ENCODE peak calls at places on chromosomes 2 and 18, in six cellular contexts. One of them, this sample, is unnamed.

GRCh38 chr2:42834161-42834560 is 41.8 kb upstream of the HAAO start:
- DNase-seq in stomach: no peak
- DNase-seq in PC-3: no peak
- DNase-seq in small intestine: no peak
- DNase-seq in tibial artery: no peak
- DNase-seq in sigmoid colon: no peak
- DNase-seq in this sample: no peak

GRCh38 chr2:178190938-178191910 is 3.1 kb upstream of the OSBPL6 start:
- DNase-seq in stomach: no peak
- DNase-seq in PC-3: peak
- DNase-seq in small intestine: no peak
- DNase-seq in tibial artery: no peak
- DNase-seq in sigmoid colon: no peak
- DNase-seq in this sample: peak

GRCh38 chr18:11873670-11874340 is 22.6 kb downstream of the CHMP1B start:
- DNase-seq in stomach: no peak
- DNase-seq in PC-3: no peak
- DNase-seq in small intestine: no peak
- DNase-seq in tibial artery: no peak
- DNase-seq in sigmoid colon: no peak
- DNase-seq in this sample: no peak

GRCh38 chr2:193837368-193837767 is 1642.6 kb upstream of the TMEFF2 start:
- DNase-seq in stomach: no peak
- DNase-seq in PC-3: peak
- DNase-seq in small intestine: no peak
- DNase-seq in tibial artery: no peak
- DNase-seq in sigmoid colon: no peak
- DNase-seq in this sample: no peak

GRCh38 chr2:231530099-231531085 is at the start of gene NMUR1:
- DNase-seq in stomach: peak
- DNase-seq in PC-3: peak
- DNase-seq in small intestine: peak
- DNase-seq in tibial artery: peak
- DNase-seq in sigmoid colon: peak
- DNase-seq in this sample: peak

GRCh38 chr2:20504174-20504573 is 57.3 kb downstream of the RHOB start:
- DNase-seq in stomach: no peak
- DNase-seq in PC-3: no peak
- DNase-seq in small intestine: no peak
- DNase-seq in tibial artery: no peak
- DNase-seq in sigmoid colon: no peak
- DNase-seq in this sample: no peak

GRCh38 chr2:11778923-11779757 is 32.7 kb downstream of the LPIN1 start:
- DNase-seq in stomach: peak
- DNase-seq in PC-3: peak
- DNase-seq in small intestine: peak
- DNase-seq in tibial artery: peak
- DNase-seq in sigmoid colon: peak
- DNase-seq in this sample: peak

GRCh38 chr18:48983793-48984437 is 33.1 kb upstream of the SMAD7 start:
- DNase-seq in stomach: peak
- DNase-seq in PC-3: no peak
- DNase-seq in small intestine: peak
- DNase-seq in tibial artery: no peak
- DNase-seq in sigmoid colon: no peak
- DNase-seq in this sample: peak

GRCh38 chr2:240949791-240950705 is 43.9 kb downstream of the CROCC2 start:
- DNase-seq in stomach: peak
- DNase-seq in PC-3: no peak
- DNase-seq in small intestine: no peak
- DNase-seq in tibial artery: peak
- DNase-seq in sigmoid colon: peak
- DNase-seq in this sample: no peak

GRCh38 chr18:36693931-36694661 is 134.7 kb downstream of the TPGS2 start:
- DNase-seq in stomach: no peak
- DNase-seq in PC-3: peak
- DNase-seq in small intestine: peak
- DNase-seq in tibial artery: no peak
- DNase-seq in sigmoid colon: no peak
- DNase-seq in this sample: no peak

GRCh38 chr2:62578837-62579640 is 73.0 kb upstream of the TMEM17 start:
- DNase-seq in stomach: no peak
- DNase-seq in PC-3: peak
- DNase-seq in small intestine: no peak
- DNase-seq in tibial artery: no peak
- DNase-seq in sigmoid colon: no peak
- DNase-seq in this sample: no peak

GRCh38 chr2:102155703-102156515 is 13.4 kb downstream of the IL1R1 start:
- DNase-seq in stomach: peak
- DNase-seq in PC-3: no peak
- DNase-seq in small intestine: no peak
- DNase-seq in tibial artery: peak
- DNase-seq in sigmoid colon: peak
- DNase-seq in this sample: no peak

GRCh38 chr18:79479114-79479760 is 83.5 kb downstream of the NFATC1 start:
- DNase-seq in stomach: no peak
- DNase-seq in PC-3: no peak
- DNase-seq in small intestine: no peak
- DNase-seq in tibial artery: no peak
- DNase-seq in sigmoid colon: peak
- DNase-seq in this sample: peak

GRCh38 chr2:160741815-160742214 is 248.2 kb upstream of the RBMS1 start:
- DNase-seq in stomach: no peak
- DNase-seq in PC-3: no peak
- DNase-seq in small intestine: no peak
- DNase-seq in tibial artery: no peak
- DNase-seq in sigmoid colon: no peak
- DNase-seq in this sample: no peak

GRCh38 chr2:191864623-191865521 is 18.0 kb upstream of the CAVIN2 start:
- DNase-seq in stomach: no peak
- DNase-seq in PC-3: peak
- DNase-seq in small intestine: no peak
- DNase-seq in tibial artery: no peak
- DNase-seq in sigmoid colon: no peak
- DNase-seq in this sample: no peak

GRCh38 chr2:239876948-239877289 is 148.2 kb downstream of the NDUFA10 start:
- DNase-seq in stomach: peak
- DNase-seq in PC-3: no peak
- DNase-seq in small intestine: no peak
- DNase-seq in tibial artery: no peak
- DNase-seq in sigmoid colon: no peak
- DNase-seq in this sample: no peak

GRCh38 chr18:46226461-46226860 is 122.3 kb downstream of the HAUS1 start:
- DNase-seq in stomach: no peak
- DNase-seq in PC-3: no peak
- DNase-seq in small intestine: no peak
- DNase-seq in tibial artery: no peak
- DNase-seq in sigmoid colon: no peak
- DNase-seq in this sample: no peak

GRCh38 chr2:96142217-96143113 is 2.8 kb downstream of the DUSP2 start:
- DNase-seq in stomach: no peak
- DNase-seq in PC-3: no peak
- DNase-seq in small intestine: no peak
- DNase-seq in tibial artery: no peak
- DNase-seq in sigmoid colon: peak
- DNase-seq in this sample: no peak

GRCh38 chr18:9649164-9649540 is 34.8 kb upstream of the PPP4R1 start:
- DNase-seq in stomach: no peak
- DNase-seq in PC-3: no peak
- DNase-seq in small intestine: no peak
- DNase-seq in tibial artery: no peak
- DNase-seq in sigmoid colon: no peak
- DNase-seq in this sample: no peak

GRCh38 chr18:24913507-24914147 is 438.3 kb downstream of the ZNF521 start:
- DNase-seq in stomach: no peak
- DNase-seq in PC-3: no peak
- DNase-seq in small intestine: no peak
- DNase-seq in tibial artery: no peak
- DNase-seq in sigmoid colon: no peak
- DNase-seq in this sample: peak

GRCh38 chr2:190947711-190948251 is 66.2 kb downstream of the STAT1 start:
- DNase-seq in stomach: no peak
- DNase-seq in PC-3: peak
- DNase-seq in small intestine: peak
- DNase-seq in tibial artery: no peak
- DNase-seq in sigmoid colon: no peak
- DNase-seq in this sample: no peak

GRCh38 chr18:56284319-56284718 is 354.1 kb downstream of the TXNL1 start:
- DNase-seq in stomach: no peak
- DNase-seq in PC-3: peak
- DNase-seq in small intestine: no peak
- DNase-seq in tibial artery: no peak
- DNase-seq in sigmoid colon: no peak
- DNase-seq in this sample: no peak

GRCh38 chr18:12895016-12895415 is 11.0 kb upstream of the PTPN2 start:
- DNase-seq in stomach: no peak
- DNase-seq in PC-3: no peak
- DNase-seq in small intestine: no peak
- DNase-seq in tibial artery: no peak
- DNase-seq in sigmoid colon: no peak
- DNase-seq in this sample: no peak

DNA sequence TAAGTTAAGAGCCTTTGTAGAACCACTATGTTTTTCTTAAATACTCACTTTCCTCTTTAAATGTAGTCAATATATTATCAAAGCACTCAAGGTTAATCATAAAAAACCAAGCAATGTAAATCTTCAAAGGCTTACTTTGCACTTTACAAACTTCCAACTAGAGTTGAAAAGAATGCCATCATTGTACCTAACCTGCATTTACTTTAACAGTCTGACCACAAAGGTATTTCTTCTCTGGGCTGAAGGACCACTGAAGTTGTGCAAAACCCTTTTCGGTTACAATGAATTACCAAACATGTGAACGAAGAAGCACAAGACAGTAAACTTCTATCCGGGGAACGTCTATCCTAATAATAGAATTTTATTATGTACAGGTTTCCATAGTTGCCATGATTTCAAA is 3.0 kb downstream of the HNRNPLL start:
- DNase-seq in stomach: no peak
- DNase-seq in PC-3: peak
- DNase-seq in small intestine: no peak
- DNase-seq in tibial artery: no peak
- DNase-seq in sigmoid colon: no peak
- DNase-seq in this sample: no peak
- H3K27ac ChIP-seq in stomach: no peak
- H3K27ac ChIP-seq in PC-3: peak
- H3K27ac ChIP-seq in small intestine: no peak
- H3K27ac ChIP-seq in tibial artery: peak
- H3K27ac ChIP-seq in sigmoid colon: peak
- H3K27ac ChIP-seq in this sample: no peak

DNA sequence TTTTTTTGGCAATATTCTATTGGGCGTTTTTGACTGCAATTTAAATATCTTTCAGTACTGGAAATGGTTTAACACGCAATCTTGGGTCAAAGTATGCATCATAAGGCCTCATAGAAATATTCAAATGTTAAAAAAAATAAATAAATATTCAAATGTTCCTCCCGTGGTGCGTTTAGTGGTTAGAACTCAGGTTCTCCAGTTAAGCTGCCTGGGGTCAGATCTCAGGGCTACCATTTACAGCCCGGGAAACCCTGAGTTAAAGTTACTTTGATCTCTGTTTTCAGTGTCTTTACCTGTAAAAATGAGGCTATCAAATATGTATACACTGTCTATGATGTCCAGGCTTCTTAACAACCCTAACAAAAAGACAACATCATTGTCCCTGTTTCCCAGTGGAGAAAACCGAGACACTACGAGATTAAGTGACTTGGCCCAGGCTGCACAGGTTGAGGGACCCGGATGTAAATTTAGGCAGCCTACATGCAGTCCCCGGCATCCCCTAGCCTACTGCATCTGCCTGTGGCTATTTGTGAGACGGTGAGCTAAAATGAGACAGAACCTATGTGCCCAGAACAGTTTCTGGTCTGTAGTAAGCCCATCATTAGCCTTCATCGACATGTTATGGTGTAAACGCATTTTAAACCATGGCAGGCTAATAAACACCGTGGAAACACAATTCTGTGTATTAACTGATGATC is 1.7 kb downstream of the FHL2 start:
- DNase-seq in stomach: no peak
- DNase-seq in PC-3: peak
- DNase-seq in small intestine: no peak
- DNase-seq in tibial artery: no peak
- DNase-seq in sigmoid colon: no peak
- DNase-seq in this sample: no peak
- H3K4me3 ChIP-seq in stomach: peak
- H3K4me3 ChIP-seq in PC-3: peak
- H3K4me3 ChIP-seq in small intestine: peak
- H3K4me3 ChIP-seq in tibial artery: peak
- H3K4me3 ChIP-seq in sigmoid colon: peak
- H3K4me3 ChIP-seq in this sample: peak

DNA sequence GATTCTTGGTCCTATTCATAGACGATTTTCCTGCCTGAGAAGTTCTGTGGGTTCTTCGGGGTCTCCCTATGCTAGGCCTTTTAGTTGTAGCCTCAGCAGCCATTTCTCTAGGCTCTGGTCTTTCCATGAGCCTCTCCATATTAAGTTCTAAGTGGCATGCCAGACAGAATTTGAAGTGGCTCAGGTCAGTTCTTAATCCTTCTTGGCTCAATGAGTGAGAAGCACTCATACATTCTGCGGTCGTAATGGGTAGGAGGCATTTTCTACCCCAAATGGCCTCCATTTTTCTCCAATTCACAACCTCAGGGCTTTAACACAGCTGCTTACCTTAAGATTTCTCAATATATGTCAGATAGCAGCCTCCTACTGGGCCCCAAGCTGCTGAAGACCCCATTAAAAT is 405.3 kb upstream of the GALNT5 start:
- DNase-seq in stomach: no peak
- DNase-seq in PC-3: no peak
- DNase-seq in small intestine: no peak
- DNase-seq in tibial artery: no peak
- DNase-seq in sigmoid colon: no peak
- DNase-seq in this sample: no peak
- H3K27ac ChIP-seq in stomach: no peak
- H3K27ac ChIP-seq in PC-3: no peak
- H3K27ac ChIP-seq in small intestine: no peak
- H3K27ac ChIP-seq in tibial artery: no peak
- H3K27ac ChIP-seq in sigmoid colon: no peak
- H3K27ac ChIP-seq in this sample: no peak

GRCh38 chr2:127118467-127118866 is 11.5 kb upstream of the BIN1 start:
- DNase-seq in stomach: no peak
- DNase-seq in PC-3: no peak
- DNase-seq in small intestine: no peak
- DNase-seq in tibial artery: no peak
- DNase-seq in sigmoid colon: peak
- DNase-seq in this sample: no peak

GRCh38 chr2:127121341-127121740 is 14.4 kb upstream of the BIN1 start:
- DNase-seq in stomach: no peak
- DNase-seq in PC-3: no peak
- DNase-seq in small intestine: no peak
- DNase-seq in tibial artery: no peak
- DNase-seq in sigmoid colon: no peak
- DNase-seq in this sample: no peak

GRCh38 chr2:127124426-127124825 is 17.5 kb upstream of the BIN1 start:
- DNase-seq in stomach: no peak
- DNase-seq in PC-3: no peak
- DNase-seq in small intestine: no peak
- DNase-seq in tibial artery: no peak
- DNase-seq in sigmoid colon: no peak
- DNase-seq in this sample: no peak

GRCh38 chr2:127122351-127123027 is 15.5 kb upstream of the BIN1 start:
- DNase-seq in stomach: no peak
- DNase-seq in PC-3: no peak
- DNase-seq in small intestine: no peak
- DNase-seq in tibial artery: no peak
- DNase-seq in sigmoid colon: no peak
- DNase-seq in this sample: no peak

GRCh38 chr2:127121776-127122176 is 14.8 kb upstream of the BIN1 start:
- DNase-seq in stomach: no peak
- DNase-seq in PC-3: no peak
- DNase-seq in small intestine: no peak
- DNase-seq in tibial artery: peak
- DNase-seq in sigmoid colon: peak
- DNase-seq in this sample: peak
- H3K4me3 ChIP-seq in stomach: no peak
- H3K4me3 ChIP-seq in PC-3: no peak
- H3K4me3 ChIP-seq in small intestine: no peak
- H3K4me3 ChIP-seq in tibial artery: no peak
- H3K4me3 ChIP-seq in sigmoid colon: no peak
- H3K4me3 ChIP-seq in this sample: no peak

This sample was measured in right cardiac atrium.